ENCODE peak calls at places on chromosomes 13 and 19, in ten cellular contexts. M is activated CD4-positive, alpha-beta T cell treated with anti-CD3 and anti-CD28 coated beads for 24 hours; R is HuH-7.5; O is hepatic stellate cell; H is T-helper 1 cell; A is iPS DF 6.9; Z is stimulated activated CD4-positive, alpha-beta T cell treated with anti-CD3 and anti-CD28 coated beads, Interleukin-4, amount 100 ng/mL, for 24 hours; P is lower leg skin; W is GM03348; Q is GDM1. D is an unnamed sample.

GRCh38 chr13:28609936-28610335 is 49.0 kb upstream of the POMP start:
- DNase-seq in M (no peak), R (no peak), O (peak), H (no peak), A (no peak), Z (no peak), P (no peak), W (peak), Q (no peak), D (no peak)

GRCh38 chr13:33764716-33765115 is 53.2 kb upstream of the RFC3 start:
- DNase-seq in M (no peak), R (no peak), O (no peak), H (no peak), A (no peak), Z (no peak), P (peak), W (no peak), Q (no peak), D (no peak)

GRCh38 chr19:29672933-29673336 is 7.7 kb downstream of the PLEKHF1 start:
- DNase-seq in M (peak), R (no peak), O (no peak), H (peak), A (no peak), Z (peak), P (no peak), W (peak), Q (no peak), D (no peak)

GRCh38 chr13:45403081-45403480 is 15.1 kb downstream of the SLC25A30 start:
- DNase-seq in M (no peak), R (no peak), O (no peak), H (no peak), A (no peak), Z (no peak), P (no peak), W (no peak), Q (no peak), D (no peak)

GRCh38 chr19:405138-405965 is 3.6 kb downstream of the C2CD4C start:
- DNase-seq in M (no peak), R (no peak), O (no peak), H (no peak), A (no peak), Z (no peak), P (no peak), W (no peak), Q (no peak), D (no peak)

GRCh38 chr13:100600461-100600860 is 11.9 kb upstream of the GGACT start:
- DNase-seq in M (no peak), R (no peak), O (no peak), H (no peak), A (no peak), Z (no peak), P (no peak), W (no peak), Q (no peak), D (no peak)

GRCh38 chr13:98490866-98491265 is 86.0 kb downstream of the STK24 start:
- DNase-seq in M (no peak), R (no peak), O (no peak), H (no peak), A (no peak), Z (no peak), P (no peak), W (no peak), Q (no peak), D (no peak)

GRCh38 chr19:2478324-2478755 is 2.4 kb downstream of the GADD45B start:
- DNase-seq in M (no peak), R (no peak), O (no peak), H (peak), A (no peak), Z (peak), P (peak), W (peak), Q (no peak), D (peak)

GRCh38 chr19:36973021-36973843 is 57.1 kb downstream of the ZNF568 start:
- DNase-seq in M (peak), R (peak), O (peak), H (peak), A (peak), Z (peak), P (peak), W (peak), Q (no peak), D (peak)

GRCh38 chr13:20191902-20192469 is 752 bp downstream of the GJB2 start:
- DNase-seq in M (no peak), R (peak), O (peak), H (no peak), A (peak), Z (no peak), P (no peak), W (no peak), Q (no peak), D (no peak)

GRCh38 chr19:46785054-46785979 is 3.1 kb downstream of the SLC1A5 start:
- DNase-seq in M (no peak), R (no peak), O (no peak), H (no peak), A (no peak), Z (no peak), P (no peak), W (peak), Q (no peak), D (no peak)

GRCh38 chr13:112575680-112576079 is 12.3 kb downstream of the TUBGCP3 start:
- DNase-seq in M (no peak), R (no peak), O (no peak), H (no peak), A (no peak), Z (no peak), P (no peak), W (peak), Q (no peak), D (no peak)

GRCh38 chr19:1122972-1123363 is 19.2 kb downstream of the GPX4 start:
- DNase-seq in M (no peak), R (peak), O (peak), H (no peak), A (no peak), Z (peak), P (no peak), W (peak), Q (peak), D (no peak)

GRCh38 chr13:22740264-22740663 is 440.5 kb upstream of the SGCG start:
- DNase-seq in M (no peak), R (no peak), O (no peak), H (no peak), A (no peak), Z (no peak), P (no peak), W (no peak), Q (no peak), D (no peak)

GRCh38 chr19:42207767-42208259 is 9.7 kb downstream of the DEDD2 start:
- DNase-seq in M (no peak), R (no peak), O (peak), H (no peak), A (no peak), Z (no peak), P (no peak), W (peak), Q (no peak), D (peak)

GRCh38 chr13:28822801-28823200 is 2.7 kb downstream of the MTUS2 start:
- DNase-seq in M (no peak), R (no peak), O (no peak), H (no peak), A (no peak), Z (no peak), P (no peak), W (no peak), Q (no peak), D (no peak)

GRCh38 chr13:35927554-35927953 is 203.6 kb downstream of the DCLK1 start:
- DNase-seq in M (no peak), R (no peak), O (no peak), H (no peak), A (no peak), Z (no peak), P (no peak), W (peak), Q (no peak), D (no peak)

GRCh38 chr19:51473009-51473707 is 5.2 kb upstream of the CEACAM18 start:
- DNase-seq in M (peak), R (peak), O (peak), H (peak), A (peak), Z (peak), P (peak), W (peak), Q (peak), D (peak)

GRCh38 chr13:64869539-64869938 is 2360.6 kb downstream of the PCDH9 start:
- DNase-seq in M (no peak), R (no peak), O (no peak), H (no peak), A (no peak), Z (no peak), P (no peak), W (no peak), Q (no peak), D (no peak)

GRCh38 chr19:35257113-35257461 is 8.3 kb downstream of the LSR start:
- DNase-seq in M (no peak), R (no peak), O (no peak), H (no peak), A (no peak), Z (no peak), P (no peak), W (no peak), Q (no peak), D (no peak)

GRCh38 chr13:60790620-60791019 is 393.6 kb downstream of the TDRD3 start:
- DNase-seq in M (no peak), R (no peak), O (no peak), H (no peak), A (no peak), Z (no peak), P (no peak), W (no peak), Q (no peak), D (no peak)

GRCh38 chr13:74288361-74288911 is 154.2 kb upstream of the KLF12 start:
- DNase-seq in M (no peak), R (no peak), O (no peak), H (peak), A (no peak), Z (peak), P (no peak), W (no peak), Q (no peak), D (peak)

GRCh38 chr19:48190288-48191284 is 20.1 kb downstream of the ZSWIM9 start:
- DNase-seq in M (peak), R (peak), O (no peak), H (peak), A (peak), Z (peak), P (no peak), W (peak), Q (no peak), D (no peak)

GRCh38 chr19:35959040-35959967 is 23.1 kb downstream of the LRFN3 start:
- DNase-seq in M (peak), R (no peak), O (no peak), H (peak), A (no peak), Z (peak), P (no peak), W (peak), Q (no peak), D (no peak)

GRCh38 chr19:50301607-50301971 is 27.6 kb downstream of the KCNC3 start:
- DNase-seq in M (no peak), R (no peak), O (no peak), H (no peak), A (no peak), Z (no peak), P (no peak), W (no peak), Q (no peak), D (no peak)

GRCh38 chr19:43229315-43229714 is 23.9 kb upstream of the PSG4 start:
- DNase-seq in M (no peak), R (no peak), O (no peak), H (no peak), A (peak), Z (no peak), P (no peak), W (peak), Q (no peak), D (no peak)

GRCh38 chr19:2507109-2507508 is 31.2 kb downstream of the GADD45B start:
- DNase-seq in M (no peak), R (peak), O (no peak), H (peak), A (no peak), Z (no peak), P (no peak), W (peak), Q (no peak), D (no peak)

GRCh38 chr13:22110368-22110767 is 439.5 kb downstream of the FGF9 start:
- DNase-seq in M (no peak), R (no peak), O (no peak), H (no peak), A (no peak), Z (no peak), P (peak), W (peak), Q (no peak), D (no peak)

GRCh38 chr19:13010038-13010991 is 15.0 kb downstream of the NFIX start:
- DNase-seq in M (no peak), R (no peak), O (no peak), H (no peak), A (no peak), Z (no peak), P (no peak), W (no peak), Q (no peak), D (no peak)

GRCh38 chr19:33432408-33433170 is 59.1 kb downstream of the CEBPG start:
- DNase-seq in M (no peak), R (no peak), O (no peak), H (no peak), A (no peak), Z (no peak), P (no peak), W (no peak), Q (no peak), D (no peak)

GRCh38 chr13:113431171-113431570 is 22.1 kb downstream of the ADPRHL1 start:
- DNase-seq in M (no peak), R (no peak), O (no peak), H (no peak), A (no peak), Z (no peak), P (no peak), W (no peak), Q (no peak), D (no peak)

GRCh38 chr13:22757530-22758120 is 423.2 kb upstream of the SGCG start:
- DNase-seq in M (no peak), R (no peak), O (no peak), H (no peak), A (no peak), Z (no peak), P (no peak), W (peak), Q (no peak), D (no peak)

GRCh38 chr19:36574762-36575161 is 1.7 kb upstream of the ZNF529 start:
- DNase-seq in M (no peak), R (no peak), O (no peak), H (no peak), A (no peak), Z (no peak), P (no peak), W (no peak), Q (no peak), D (no peak)

GRCh38 chr13:43360911-43361605 is 337.7 kb downstream of the DNAJC15 start:
- DNase-seq in M (no peak), R (no peak), O (no peak), H (no peak), A (no peak), Z (no peak), P (no peak), W (no peak), Q (no peak), D (no peak)

GRCh38 chr13:33153421-33154381 is 131.9 kb downstream of the STARD13 start:
- DNase-seq in M (no peak), R (no peak), O (peak), H (no peak), A (no peak), Z (no peak), P (no peak), W (no peak), Q (no peak), D (no peak)

D was measured in ureter.